ENCODE peak calls at places on chromosomes 3 and 15, in five cellular contexts. N is GM13977; Z is CD4-positive, alpha-beta T cell; I is heart left ventricle; C is upper lobe of right lung. V is an unnamed sample.

GRCh38 chr3:77324115-77324514 is 284.2 kb downstream of the ROBO2 start:
- DNase-seq in C (no peak), Z (no peak), N (no peak), I (no peak), V (no peak)

GRCh38 chr15:59738676-59739075 is 49.6 kb upstream of the BNIP2 start:
- DNase-seq in Z (no peak), C (no peak), N (no peak), I (no peak), V (no peak)

GRCh38 chr15:31435256-31435781 is 108.7 kb downstream of the KLF13 start:
- DNase-seq in N (peak), Z (peak), I (peak), C (peak), V (peak)

GRCh38 chr3:194673761-194674160 is 1.8 kb upstream of the LSG1 start:
- DNase-seq in Z (no peak), N (no peak), C (no peak), I (no peak), V (no peak)

GRCh38 chr15:35481992-35482391 is 64.0 kb downstream of the DPH6 start:
- DNase-seq in N (no peak), Z (no peak), I (no peak), C (no peak), V (no peak)

GRCh38 chr3:192010490-192010889 is 549.5 kb downstream of the PYDC2 start:
- DNase-seq in Z (no peak), N (no peak), C (no peak), I (no peak), V (no peak)

GRCh38 chr15:81531971-81532370 is 158.0 kb upstream of the TMC3 start:
- DNase-seq in C (no peak), Z (no peak), I (no peak), N (no peak), V (no peak)

GRCh38 chr15:76169792-76170425 is 110.1 kb downstream of the TMEM266 start:
- DNase-seq in N (no peak), I (no peak), Z (no peak), C (no peak), V (no peak)

GRCh38 chr3:182959474-182960350 is 20.6 kb downstream of the DCUN1D1 start:
- DNase-seq in Z (no peak), I (no peak), N (no peak), C (no peak), V (no peak)

GRCh38 chr15:96047255-96047931 is 283.1 kb upstream of the NR2F2 start:
- DNase-seq in Z (no peak), C (no peak), I (no peak), N (no peak), V (no peak)

GRCh38 chr3:38229036-38229435 is 36.6 kb upstream of the SLC22A13 start:
- DNase-seq in I (no peak), C (no peak), Z (no peak), N (no peak), V (no peak)

GRCh38 chr15:41284425-41285177 is 47.8 kb downstream of the OIP5 start:
- DNase-seq in N (no peak), I (no peak), C (no peak), Z (no peak), V (peak)

GRCh38 chr15:101267320-101268104 is 9.8 kb downstream of the SELENOS start:
- DNase-seq in N (no peak), I (no peak), C (no peak), Z (no peak), V (no peak)

GRCh38 chr3:149197669-149198068 is 24.0 kb downstream of the CP start:
- DNase-seq in I (no peak), Z (no peak), C (no peak), N (no peak), V (no peak)

GRCh38 chr3:131083190-131083863 is 56.6 kb downstream of the NEK11 start:
- DNase-seq in N (no peak), I (peak), C (no peak), Z (no peak), V (no peak)

GRCh38 chr15:79192462-79193036 is 90.0 kb upstream of the ANKRD34C start:
- DNase-seq in C (no peak), I (no peak), Z (no peak), N (no peak), V (no peak)

GRCh38 chr3:4866841-4867240 is 112.4 kb upstream of the BHLHE40 start:
- DNase-seq in Z (no peak), C (no peak), I (no peak), N (no peak), V (no peak)

GRCh38 chr15:66912001-66912400 is 153.4 kb upstream of the SMAD3 start:
- DNase-seq in N (no peak), Z (peak), C (no peak), I (no peak), V (peak)

GRCh38 chr3:142509079-142509478 is 61.2 kb upstream of the XRN1 start:
- DNase-seq in N (no peak), C (no peak), Z (no peak), I (no peak), V (peak)

GRCh38 chr3:38011111-38011510 is 18.3 kb downstream of the PLCD1 start:
- DNase-seq in N (no peak), I (peak), C (peak), Z (no peak), V (no peak)

GRCh38 chr3:50204804-50205718 is at the start of gene SLC38A3:
- DNase-seq in I (peak), C (no peak), Z (no peak), N (no peak), V (peak)

GRCh38 chr15:74631408-74631807 is 15.8 kb downstream of the CLK3 start:
- DNase-seq in Z (no peak), C (no peak), I (no peak), N (no peak), V (no peak)

GRCh38 chr3:89472101-89472500 is 364.7 kb downstream of the EPHA3 start:
- DNase-seq in N (no peak), I (no peak), C (no peak), Z (no peak), V (no peak)

GRCh38 chr3:35137612-35138011 is 501.7 kb upstream of the ARPP21 start:
- DNase-seq in C (no peak), I (no peak), Z (no peak), N (no peak), V (no peak)

GRCh38 chr3:88150371-88150770 is 612 bp downstream of the C3orf38 start:
- DNase-seq in N (peak), C (no peak), I (no peak), Z (no peak), V (peak)

GRCh38 chr3:102530443-102531195 is 95.8 kb downstream of the ZPLD1 start:
- DNase-seq in Z (no peak), I (no peak), N (no peak), C (no peak), V (no peak)

GRCh38 chr3:188940213-188940914 is 231.4 kb upstream of the TPRG1 start:
- DNase-seq in N (no peak), C (no peak), I (no peak), Z (no peak), V (no peak)

GRCh38 chr3:188939799-188940198 is 232.0 kb upstream of the TPRG1 start:
- DNase-seq in C (no peak), I (no peak), N (no peak), Z (no peak), V (no peak)

GRCh38 chr3:188938999-188939398 is 232.8 kb upstream of the TPRG1 start:
- DNase-seq in N (no peak), C (no peak), I (no peak), Z (no peak), V (no peak)

GRCh38 chr3:188943591-188943990 is 228.2 kb upstream of the TPRG1 start:
- DNase-seq in C (no peak), I (no peak), Z (no peak), N (no peak), V (no peak)

GRCh38 chr3:188941103-188941502 is 230.7 kb upstream of the TPRG1 start:
- DNase-seq in I (no peak), N (no peak), C (no peak), Z (no peak), V (no peak)
- TF ChIP-seq CTCF in I (no peak), N (no peak), C (no peak), Z (no peak), V (no peak)

DNA sequence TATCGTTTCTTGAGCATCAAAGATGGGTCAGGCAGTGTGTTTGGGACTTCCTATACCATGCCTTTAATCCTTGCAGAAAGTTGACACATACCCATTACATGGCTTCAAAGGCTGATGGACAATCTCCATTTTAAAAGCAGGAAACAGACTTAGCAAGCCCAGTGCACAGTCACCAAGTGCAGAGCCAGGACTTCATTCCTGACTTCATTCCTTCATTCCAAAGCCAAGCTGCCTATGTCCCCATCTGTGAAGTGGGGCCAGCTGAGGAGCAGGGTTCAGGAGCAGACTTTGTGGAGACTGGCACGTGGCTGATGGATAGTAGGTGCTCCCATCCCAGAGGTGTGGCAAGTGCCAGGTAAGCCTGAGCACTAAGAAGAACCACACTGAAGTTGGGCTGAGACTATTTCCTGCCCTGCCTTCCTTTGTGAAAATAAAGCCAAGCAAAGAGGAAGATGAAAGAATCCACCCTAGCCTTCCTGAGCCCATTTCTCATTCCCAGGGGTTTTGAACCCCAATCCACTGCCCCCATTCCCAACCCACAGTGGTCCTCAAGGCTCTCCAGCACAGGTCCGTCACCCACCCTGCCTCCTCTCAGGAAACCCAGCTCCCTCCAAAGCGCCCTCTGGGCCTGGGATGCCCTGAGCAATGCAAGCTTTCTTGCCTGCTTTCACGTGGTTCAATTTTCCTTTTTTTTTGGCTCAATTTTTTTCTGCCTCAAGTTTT is 1.8 kb downstream of the CX3CR1 start:
- DNase-seq in N (no peak), C (no peak), Z (no peak), I (no peak), V (no peak)
- TF ChIP-seq CTCF in N (no peak), C (no peak), Z (no peak), I (no peak), V (no peak)

GRCh38 chr3:120177151-120177550 is 82.9 kb upstream of the GSK3B start:
- DNase-seq in Z (no peak), I (no peak), C (no peak), N (no peak), V (no peak)
- TF ChIP-seq CTCF in Z (no peak), I (no peak), C (no peak), N (no peak), V (no peak)

DNA sequence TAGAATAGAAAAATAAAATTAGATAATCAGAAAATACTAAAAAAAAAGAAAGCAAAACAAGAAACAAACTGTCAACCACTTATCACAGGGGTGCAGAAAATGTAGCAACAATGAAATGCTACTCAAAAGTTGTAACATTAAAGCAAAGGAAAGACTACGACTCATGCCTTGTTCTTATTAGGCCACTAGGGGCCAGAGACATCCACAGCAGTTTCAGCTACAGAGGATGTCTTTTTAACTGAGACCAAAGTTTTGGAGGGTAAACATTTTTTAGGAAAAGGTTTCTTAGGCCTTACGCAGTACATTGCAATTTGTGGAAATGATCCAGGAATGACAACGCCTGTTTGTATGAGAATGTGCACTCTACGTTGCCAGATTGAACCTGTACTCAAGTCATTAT is 15.4 kb upstream of the CADM2 start:
- DNase-seq in C (no peak), Z (no peak), I (no peak), N (no peak), V (no peak)
- TF ChIP-seq CTCF in C (no peak), Z (no peak), I (no peak), N (peak), V (no peak)